ENCODE peak calls at places on chromosomes 7 and 10, in seven cellular contexts. I, N, K, L, M, C and R are unnamed samples.

GRCh38 chr7:31373337-31374289 is 33.1 kb upstream of the NEUROD6 start:
- DNase-seq in C (peak; percentile 77), K (peak; percentile 92), M (peak; percentile 46), N (peak; percentile 63), L (peak; percentile 81), I (peak; percentile 34), R (peak; percentile 76)

GRCh38 chr10:70579234-70580002 is 23.1 kb downstream of the PRF1 start:
- DNase-seq in L (no peak), N (no peak), I (no peak), K (no peak), M (no peak), C (no peak), R (no peak)

GRCh38 chr7:79180533-79180932 is 272.9 kb downstream of the MAGI2 start:
- DNase-seq in L (no peak), M (no peak), K (no peak), I (no peak), C (no peak), N (no peak), R (no peak)

GRCh38 chr10:17066801-17067200 is 62.8 kb downstream of the CUBN start:
- DNase-seq in L (no peak), C (no peak), M (no peak), K (no peak), I (no peak), N (no peak), R (no peak)

GRCh38 chr10:29689001-29689400 is 54.2 kb upstream of the SVIL start:
- DNase-seq in L (no peak), K (no peak), I (peak; percentile 84), C (no peak), N (no peak), M (peak; percentile 83), R (no peak)

GRCh38 chr7:43589728-43590127 is 6.8 kb downstream of the STK17A start:
- DNase-seq in K (no peak), C (no peak), I (no peak), L (no peak), M (no peak), N (no peak), R (no peak)

GRCh38 chr10:90960355-90960814 is 39.5 kb upstream of the ANKRD1 start:
- DNase-seq in I (peak; percentile 89), M (peak; percentile 90), L (no peak), C (peak; percentile 89), K (peak; percentile 36), N (no peak), R (no peak)

GRCh38 chr10:121216721-121217181 is 365.6 kb downstream of the WDR11 start:
- DNase-seq in M (no peak), I (no peak), K (no peak), L (no peak), C (no peak), N (no peak), R (no peak)

GRCh38 chr7:90560730-90561129 is 35.4 kb upstream of the CDK14 start:
- DNase-seq in K (no peak), N (no peak), M (no peak), L (no peak), C (no peak), I (no peak), R (no peak)

GRCh38 chr10:126979311-126979710 is 74.1 kb downstream of the DOCK1 start:
- DNase-seq in K (peak; percentile 75), L (no peak), N (no peak), M (no peak), I (no peak), C (peak; percentile 70), R (no peak)

GRCh38 chr10:15324611-15325010 is 46.5 kb downstream of the FAM171A1 start:
- DNase-seq in N (no peak), C (no peak), K (no peak), L (no peak), I (no peak), M (peak; percentile 67), R (no peak)

GRCh38 chr7:29086545-29086944 is 59.8 kb downstream of the CPVL start:
- DNase-seq in M (no peak), L (no peak), N (no peak), C (no peak), K (no peak), I (no peak), R (no peak)

GRCh38 chr7:158811461-158811860 is 17.8 kb downstream of the ESYT2 start:
- DNase-seq in M (peak; percentile 85), N (no peak), C (peak; percentile 81), L (no peak), I (peak; percentile 63), K (peak; percentile 26), R (no peak)

GRCh38 chr10:122499012-122499411 is 37.7 kb downstream of the HTRA1 start:
- DNase-seq in C (no peak), N (no peak), K (no peak), L (no peak), M (no peak), I (no peak), R (no peak)

GRCh38 chr10:126160971-126161630 is 227.2 kb downstream of the ADAM12 start:
- DNase-seq in C (no peak), M (peak; percentile 40), K (peak; percentile 77), L (peak; percentile 53), N (no peak), I (peak; percentile 37), R (no peak)

GRCh38 chr10:67306588-67307205 is 380.9 kb downstream of the LRRTM3 start:
- DNase-seq in I (peak; percentile 4), M (peak; percentile 6), N (peak; percentile 8), L (no peak), K (peak; percentile 59), C (peak; percentile 52), R (no peak)

GRCh38 chr10:35409808-35410207 is 73.5 kb downstream of the CCNY start:
- DNase-seq in L (no peak), N (no peak), M (no peak), K (no peak), I (no peak), C (no peak), R (no peak)

GRCh38 chr10:75233444-75234016 is 2.2 kb downstream of the COMTD1 start:
- DNase-seq in I (no peak), N (no peak), C (peak; percentile 31), K (peak; percentile 75), L (no peak), M (no peak), R (no peak)

GRCh38 chr10:75235375-75236177 is at the start of gene COMTD1:
- DNase-seq in M (peak; percentile 82), I (peak; percentile 82), K (peak; percentile 96), N (peak; percentile 85), L (peak; percentile 98), C (peak; percentile 97), R (peak; percentile 98)

GRCh38 chr10:75234017-75234682 is 1.6 kb downstream of the COMTD1 start:
- DNase-seq in I (peak; percentile 73), L (peak; percentile 98), M (peak; percentile 85), K (peak; percentile 98), C (peak; percentile 96), N (peak; percentile 84), R (peak; percentile 93)

GRCh38 chr10:75236178-75236825 is 545 bp upstream of the COMTD1 start:
- DNase-seq in L (no peak), C (no peak), N (no peak), M (no peak), I (no peak), K (no peak), R (no peak)

DNA sequence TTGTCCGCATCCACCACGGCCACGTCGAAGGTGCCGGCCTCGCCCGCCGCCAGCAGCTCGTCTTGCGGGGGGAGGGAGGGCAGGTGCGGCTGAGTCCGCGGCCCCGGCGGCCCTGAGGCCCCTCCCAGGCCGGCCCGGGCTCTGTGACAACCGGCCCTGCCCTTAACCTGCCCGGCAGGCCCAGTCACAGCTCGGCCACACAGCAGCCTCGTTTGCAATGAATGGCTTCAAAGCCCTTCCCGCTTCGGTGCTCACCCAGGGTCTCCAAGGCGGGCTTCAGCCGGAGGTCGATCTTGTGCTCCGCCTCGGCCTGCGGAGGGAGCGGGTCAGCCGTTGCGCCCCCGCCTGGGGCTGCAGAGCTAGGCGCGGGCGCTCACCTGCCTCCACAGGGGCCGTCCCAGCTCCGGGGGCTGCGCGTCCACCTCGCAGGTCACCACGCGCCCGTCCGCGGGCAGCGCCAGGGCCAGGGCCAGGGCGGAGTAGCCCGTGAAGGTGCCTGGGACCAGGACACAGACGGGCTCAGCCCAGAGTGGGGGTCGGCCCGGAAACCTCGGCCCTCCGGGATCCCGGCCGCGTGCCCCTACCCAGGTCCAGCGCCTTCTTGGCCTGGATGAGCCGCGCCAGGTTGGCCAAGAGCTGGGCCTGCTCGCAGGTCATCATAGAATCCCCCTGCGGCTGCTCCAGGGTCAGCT is 928 bp downstream of the COMTD1 start:
- DNase-seq in L (peak; percentile 73), M (no peak), I (no peak), N (peak; percentile 52), C (peak; percentile 81), K (peak; percentile 90), R (no peak)
- H4K8ac ChIP-seq in L (no peak overlapping the region), M (peak overlapping the region; percentile 88), I (peak overlapping the region; percentile 72), N (no peak overlapping the region), C (peak overlapping the region; percentile 56), K (no peak overlapping the region), R (peak overlapping the region; percentile 76)

GRCh38 chr10:105070980-105071379 is 429.9 kb downstream of the SORCS3 start:
- DNase-seq in N (no peak), K (no peak), C (no peak), L (no peak), M (no peak), I (no peak), R (no peak)

GRCh38 chr10:105073999-105074398 is 432.9 kb downstream of the SORCS3 start:
- DNase-seq in C (no peak), N (no peak), K (no peak), L (no peak), I (no peak), M (no peak), R (no peak)

GRCh38 chr10:105070249-105070648 is 429.2 kb downstream of the SORCS3 start:
- DNase-seq in I (no peak), K (peak; percentile 9), L (no peak), N (no peak), C (no peak), M (no peak), R (no peak)

GRCh38 chr10:105071980-105072379 is 430.9 kb downstream of the SORCS3 start:
- DNase-seq in I (no peak), N (no peak), K (no peak), L (no peak), C (no peak), M (no peak), R (no peak)

DNA sequence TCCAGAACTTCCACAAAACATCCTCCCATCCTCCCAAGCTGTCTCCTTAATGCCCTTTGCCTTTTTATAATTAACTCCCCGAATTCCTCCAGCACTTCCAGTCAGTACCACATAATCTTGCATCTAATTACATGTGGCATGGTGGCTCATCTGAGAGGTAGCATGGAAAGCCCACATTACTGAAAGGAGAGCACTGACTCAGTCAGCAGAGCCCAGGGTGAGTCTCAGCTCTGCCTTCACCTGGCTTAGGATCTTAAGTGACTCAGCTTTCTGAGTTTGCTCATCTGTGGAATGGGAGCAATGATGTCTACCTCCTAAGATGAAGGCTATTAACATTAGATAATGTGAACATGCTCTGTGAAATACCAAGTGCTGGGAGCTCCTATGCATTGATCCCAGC is 433.9 kb downstream of the SORCS3 start:
- DNase-seq in N (no peak), I (no peak), L (no peak), K (no peak), C (no peak), M (no peak), R (no peak)
- H4K8ac ChIP-seq in N (no peak overlapping the region), I (no peak overlapping the region), L (no peak overlapping the region), K (no peak overlapping the region), C (no peak overlapping the region), M (no peak overlapping the region), R (no peak overlapping the region)

GRCh38 chr7:141587304-141587703 is 36.1 kb downstream of the AGK start:
- DNase-seq in L (no peak), C (peak; percentile 68), K (peak; percentile 50), N (no peak), M (peak; percentile 4), I (no peak), R (no peak)
- H4K8ac ChIP-seq in L (no peak overlapping the region), C (no peak overlapping the region), K (no peak overlapping the region), N (no peak overlapping the region), M (no peak overlapping the region), I (peak overlapping the region; percentile 24), R (no peak overlapping the region)

GRCh38 chr7:138378741-138379559 is 81.1 kb upstream of the TRIM24 start:
- DNase-seq in M (no peak), N (no peak), C (no peak), K (no peak), L (no peak), I (no peak), R (no peak)
- H4K8ac ChIP-seq in M (no peak overlapping the region), N (no peak overlapping the region), C (no peak overlapping the region), K (no peak overlapping the region), L (no peak overlapping the region), I (no peak overlapping the region), R (no peak overlapping the region)